ENCODE peak calls at places on chromosomes 2 and 18, in four cellular contexts. X, T, F and Q are unnamed samples.

GRCh38 chr2:144452169-144453038 is 67.5 kb downstream of the ZEB2 start:
- DNase-seq in F (no peak), T (peak), X (no peak), Q (peak)

GRCh38 chr2:232523682-232524597 is 2.0 kb upstream of the CHRND start:
- DNase-seq in T (peak), X (no peak), F (peak), Q (no peak)

GRCh38 chr2:74008761-74009395 is 24.2 kb downstream of the TET3 start:
- DNase-seq in X (no peak), F (no peak), T (no peak), Q (peak)

GRCh38 chr2:99365661-99366060 is 28.5 kb downstream of the EIF5B start:
- DNase-seq in F (no peak), T (peak), X (no peak), Q (no peak)

GRCh38 chr2:121134728-121135127 is 150.3 kb downstream of the TFCP2L1 start:
- DNase-seq in X (no peak), F (no peak), T (no peak), Q (no peak)

GRCh38 chr18:45503988-45504387 is 111.3 kb upstream of the SLC14A2 start:
- DNase-seq in T (no peak), X (no peak), F (no peak), Q (no peak)

GRCh38 chr18:12257996-12258718 is 4.0 kb downstream of the CIDEA start:
- DNase-seq in T (no peak), X (no peak), F (no peak), Q (peak)

GRCh38 chr18:31506024-31506742 is 8.2 kb downstream of the DSG2 start:
- DNase-seq in T (peak), F (no peak), X (no peak), Q (no peak)

GRCh38 chr2:240926516-240927389 is 20.6 kb downstream of the CROCC2 start:
- DNase-seq in T (peak), X (no peak), F (no peak), Q (peak)

GRCh38 chr2:121595012-121595891 is 54.0 kb downstream of the CLASP1 start:
- DNase-seq in F (no peak), T (no peak), X (no peak), Q (peak)

GRCh38 chr18:25672490-25672889 is 320.5 kb upstream of the ZNF521 start:
- DNase-seq in T (no peak), X (no peak), F (no peak), Q (peak)

GRCh38 chr2:136323212-136323611 is 205.3 kb upstream of the CXCR4 start:
- DNase-seq in T (no peak), F (no peak), X (no peak), Q (no peak)

GRCh38 chr2:152710713-152711112 is 6.5 kb downstream of the PRPF40A start:
- DNase-seq in F (no peak), X (no peak), T (peak), Q (no peak)

GRCh38 chr18:67766930-67767329 is 250.4 kb upstream of the DSEL start:
- DNase-seq in F (no peak), X (no peak), T (peak), Q (no peak)

GRCh38 chr2:70118798-70119454 is 31.6 kb downstream of the PCBP1 start:
- DNase-seq in T (no peak), F (peak), X (no peak), Q (peak)

GRCh38 chr2:3465328-3465727 is 54.0 kb downstream of the ADI1 start:
- DNase-seq in T (no peak), X (no peak), F (no peak), Q (no peak)

GRCh38 chr18:58315739-58316215 is 271.8 kb downstream of the NEDD4L start:
- DNase-seq in F (no peak), T (no peak), X (no peak), Q (no peak)

GRCh38 chr2:40251146-40251545 is 200.7 kb downstream of the SLC8A1 start:
- DNase-seq in T (no peak), F (no peak), X (no peak), Q (peak)

GRCh38 chr18:8300749-8301148 is 308.5 kb upstream of the RAB12 start:
- DNase-seq in T (no peak), F (no peak), X (no peak), Q (no peak)

GRCh38 chr2:66448592-66448991 is 13.7 kb downstream of the MEIS1 start:
- DNase-seq in T (no peak), F (no peak), X (no peak), Q (no peak)

GRCh38 chr18:79611040-79611681 is 68.4 kb upstream of the CTDP1 start:
- DNase-seq in F (no peak), X (no peak), T (peak), Q (no peak)

GRCh38 chr2:184394642-184395041 is 203.7 kb upstream of the ZNF804A start:
- DNase-seq in F (no peak), X (no peak), T (no peak), Q (no peak)

GRCh38 chr2:30157616-30158015 is 10.8 kb downstream of the YPEL5 start:
- DNase-seq in F (no peak), T (no peak), X (no peak), Q (no peak)